ENCODE peak calls at places on chromosome 7, in nine cellular contexts. W, B, X, G, M, F, H, C and Y are unnamed samples.

GRCh38 chr7:54995631-54996340 is 23.0 kb upstream of the EGFR start:
- DNase-seq in W (no peak), B (no peak), X (no peak), G (peak; percentile 96), M (peak; percentile 97), F (no peak), H (peak; percentile 85), C (no peak), Y (peak; percentile 71)

GRCh38 chr7:2810682-2811471 is 33.2 kb downstream of the GNA12 start:
- DNase-seq in W (no peak), B (no peak), X (no peak), G (no peak), M (no peak), F (no peak), H (no peak), C (no peak), Y (no peak)

GRCh38 chr7:91520645-91521044 is 256.4 kb downstream of the FZD1 start:
- DNase-seq in W (no peak), B (no peak), X (no peak), G (no peak), M (no peak), F (no peak), H (no peak), C (no peak), Y (no peak)

GRCh38 chr7:104643587-104644217 is 315.3 kb downstream of the LHFPL3 start:
- DNase-seq in W (peak; percentile 2), B (no peak), X (no peak), G (no peak), M (no peak), F (no peak), H (peak; percentile 9), C (no peak), Y (peak; percentile 15)

GRCh38 chr7:73436031-73436929 is 2.7 kb downstream of the FZD9 start:
- DNase-seq in W (no peak), B (no peak), X (no peak), G (peak; percentile 58), M (peak; percentile 67), F (no peak), H (peak; percentile 58), C (no peak), Y (no peak)

GRCh38 chr7:22610871-22611757 is 111.1 kb upstream of the STEAP1B start:
- DNase-seq in W (no peak), B (no peak), X (no peak), G (no peak), M (no peak), F (no peak), H (no peak), C (no peak), Y (no peak)

GRCh38 chr7:3152714-3153113 is 109.0 kb upstream of the CARD11 start:
- DNase-seq in W (no peak), B (no peak), X (no peak), G (no peak), M (no peak), F (no peak), H (no peak), C (no peak), Y (no peak)

GRCh38 chr7:33054261-33054964 is 8.2 kb downstream of the NT5C3A start:
- DNase-seq in W (peak; percentile 64), B (no peak), X (no peak), G (no peak), M (peak; percentile 55), F (no peak), H (no peak), C (no peak), Y (no peak)

GRCh38 chr7:98168181-98168903 is 42.9 kb upstream of the BHLHA15 start:
- DNase-seq in W (peak; percentile 7), B (peak; percentile 44), X (peak; percentile 70), G (peak; percentile 65), M (peak; percentile 58), F (peak; percentile 59), H (peak; percentile 71), C (no peak), Y (peak; percentile 67)

GRCh38 chr7:4156190-4156589 is 525.9 kb upstream of the FOXK1 start:
- DNase-seq in W (no peak), B (no peak), X (no peak), G (no peak), M (no peak), F (no peak), H (no peak), C (no peak), Y (no peak)

GRCh38 chr7:65820287-65820950 is 52.5 kb upstream of the VKORC1L1 start:
- DNase-seq in W (no peak), B (no peak), X (no peak), G (no peak), M (no peak), F (no peak), H (no peak), C (no peak), Y (no peak)

GRCh38 chr7:137836113-137836509 is 10.7 kb downstream of the DGKI start:
- DNase-seq in W (no peak), B (no peak), X (no peak), G (no peak), M (no peak), F (no peak), H (no peak), C (no peak), Y (no peak)

GRCh38 chr7:111132833-111133232 is 41.9 kb downstream of the LRRN3 start:
- DNase-seq in W (no peak), B (no peak), X (no peak), G (no peak), M (peak; percentile 23), F (no peak), H (peak; percentile 12), C (no peak), Y (peak; percentile 15)

GRCh38 chr7:116218051-116218645 is 7.8 kb downstream of the TES start:
- DNase-seq in W (no peak), B (no peak), X (no peak), G (peak; percentile 96), M (peak; percentile 99), F (peak; percentile 64), H (peak; percentile 88), C (no peak), Y (peak; percentile 93)

GRCh38 chr7:43484678-43485355 is 98.1 kb upstream of the STK17A start:
- DNase-seq in W (no peak), B (no peak), X (no peak), G (peak; percentile 52), M (no peak), F (no peak), H (no peak), C (no peak), Y (no peak)

GRCh38 chr7:54944179-54944578 is 74.6 kb upstream of the EGFR start:
- DNase-seq in W (no peak), B (no peak), X (no peak), G (no peak), M (peak; percentile 32), F (no peak), H (no peak), C (no peak), Y (no peak)

GRCh38 chr7:28708033-28708451 is 250.1 kb downstream of the TRIL start:
- DNase-seq in W (no peak), B (no peak), X (no peak), G (peak; percentile 66), M (no peak), F (no peak), H (no peak), C (no peak), Y (no peak)

GRCh38 chr7:92461027-92462003 is 14.0 kb downstream of the GATAD1 start:
- DNase-seq in W (peak; percentile 35), B (no peak), X (no peak), G (peak; percentile 56), M (peak; percentile 36), F (peak; percentile 18), H (peak; percentile 61), C (no peak), Y (peak; percentile 41)

GRCh38 chr7:77481615-77482014 is 55.5 kb upstream of the PTPN12 start:
- DNase-seq in W (no peak), B (no peak), X (no peak), G (no peak), M (no peak), F (peak; percentile 14), H (peak; percentile 50), C (no peak), Y (no peak)

GRCh38 chr7:108109216-108109908 is 20.8 kb downstream of the LAMB4 start:
- DNase-seq in W (peak; percentile 22), B (no peak), X (no peak), G (no peak), M (no peak), F (no peak), H (peak; percentile 48), C (no peak), Y (peak; percentile 21)

GRCh38 chr7:158289761-158290523 is 297.7 kb downstream of the PTPRN2 start:
- DNase-seq in W (no peak), B (no peak), X (no peak), G (no peak), M (no peak), F (no peak), H (no peak), C (no peak), Y (no peak)

GRCh38 chr7:130893441-130893894 is 159.5 kb upstream of the KLF14 start:
- DNase-seq in W (no peak), B (no peak), X (no peak), G (peak; percentile 98), M (peak; percentile 39), F (no peak), H (peak; percentile 56), C (no peak), Y (no peak)

GRCh38 chr7:28230273-28230672 is 49.7 kb upstream of the JAZF1 start:
- DNase-seq in W (no peak), B (no peak), X (no peak), G (no peak), M (no peak), F (peak; percentile 15), H (no peak), C (no peak), Y (no peak)

GRCh38 chr7:139889186-139889871 is 60.3 kb downstream of the TBXAS1 start:
- DNase-seq in W (no peak), B (no peak), X (no peak), G (peak; percentile 88), M (peak; percentile 27), F (no peak), H (no peak), C (no peak), Y (no peak)

GRCh38 chr7:142332421-142332820 is 74.6 kb upstream of the PRSS58 start:
- DNase-seq in W (no peak), B (no peak), X (no peak), G (no peak), M (no peak), F (no peak), H (no peak), C (no peak), Y (no peak)